ENCODE peak calls at places on chromosomes 16 and 17, in seven cellular contexts. F is HepG2, V is endothelial cell of umbilical vein, I is H1, G is GM23338, C is K562, L is SK-N-SH. T is an unnamed sample. For H3K27me3 and H3K79me2, the result is how much of the 10 kb centered on the place peaks cover.

GRCh38 chr16:56647641-56648431 is 3.9 kb upstream of the MT1B start:
- DNase-seq in F (no peak), V (no peak), I (no peak), G (peak), C (no peak), L (no peak), T (no peak)

GRCh38 chr17:74978240-74978639 is 5.7 kb upstream of the HID1 start:
- DNase-seq in F (no peak), V (no peak), I (no peak), G (no peak), C (no peak), L (no peak), T (no peak)

GRCh38 chr17:51901242-51901641 is 257.3 kb downstream of the CA10 start:
- DNase-seq in F (no peak), V (no peak), I (no peak), G (peak), C (no peak), L (no peak), T (no peak)

GRCh38 chr17:48056246-48056745 is 8.1 kb downstream of the NFE2L1 start:
- DNase-seq in F (no peak), V (no peak), I (no peak), G (peak), C (no peak), L (no peak), T (no peak)

GRCh38 chr17:21286066-21286770 is 1.7 kb downstream of the MAP2K3 start:
- DNase-seq in F (peak), V (peak), I (no peak), G (no peak), C (peak), L (peak), T (peak)

GRCh38 chr16:57576429-57576870 is 34.0 kb downstream of the ADGRG5 start:
- DNase-seq in F (peak), V (peak), I (peak), G (peak), C (peak), L (peak), T (peak)

GRCh38 chr16:10538583-10538982 is 41.8 kb downstream of the EMP2 start:
- DNase-seq in F (no peak), V (no peak), I (no peak), G (no peak), C (no peak), L (no peak), T (no peak)

GRCh38 chr16:65212240-65212639 is 90.4 kb upstream of the CDH11 start:
- DNase-seq in F (no peak), V (no peak), I (no peak), G (no peak), C (no peak), L (no peak), T (no peak)

GRCh38 chr16:68764866-68765265 is 27.8 kb downstream of the CDH1 start:
- DNase-seq in F (no peak), V (no peak), I (no peak), G (no peak), C (peak), L (no peak), T (no peak)

GRCh38 chr16:30895592-30896202 is 717 bp upstream of the CTF1 start:
- DNase-seq in F (no peak), V (no peak), I (no peak), G (no peak), C (peak), L (no peak), T (peak)

GRCh38 chr17:43671755-43672502 is 10.2 kb upstream of the MEOX1 start:
- DNase-seq in F (no peak), V (no peak), I (no peak), G (no peak), C (no peak), L (no peak), T (no peak)

GRCh38 chr17:50459081-50459676 is 9.5 kb downstream of the CHAD start:
- DNase-seq in F (peak), V (no peak), I (no peak), G (no peak), C (peak), L (no peak), T (peak)

GRCh38 chr16:56985962-56986360 is 3.4 kb upstream of the NLRC5 start:
- DNase-seq in F (no peak), V (no peak), I (no peak), G (no peak), C (no peak), L (no peak), T (no peak)

GRCh38 chr16:12618515-12618914 is 185.2 kb downstream of the CPPED1 start:
- DNase-seq in F (no peak), V (no peak), I (no peak), G (no peak), C (no peak), L (no peak), T (no peak)

GRCh38 chr16:2364638-2365210 is 24.2 kb upstream of the ABCA3 start:
- DNase-seq in F (no peak), V (peak), I (no peak), G (no peak), C (no peak), L (peak), T (no peak)

GRCh38 chr17:44758414-44759095 is at the start of gene ADAM11:
- DNase-seq in F (no peak), V (no peak), I (no peak), G (peak), C (peak), L (peak), T (no peak)

GRCh38 chr17:28057731-28058246 is 15.3 kb downstream of the NLK start:
- DNase-seq in F (peak), V (no peak), I (no peak), G (no peak), C (no peak), L (no peak), T (no peak)

GRCh38 chr17:75853410-75853809 is 1.7 kb downstream of the WBP2 start:
- DNase-seq in F (no peak), V (peak), I (no peak), G (no peak), C (no peak), L (no peak), T (no peak)

GRCh38 chr17:17684901-17685774 is 3.9 kb downstream of the RAI1 start:
- DNase-seq in F (no peak), V (peak), I (no peak), G (peak), C (no peak), L (peak), T (no peak)

DNA sequence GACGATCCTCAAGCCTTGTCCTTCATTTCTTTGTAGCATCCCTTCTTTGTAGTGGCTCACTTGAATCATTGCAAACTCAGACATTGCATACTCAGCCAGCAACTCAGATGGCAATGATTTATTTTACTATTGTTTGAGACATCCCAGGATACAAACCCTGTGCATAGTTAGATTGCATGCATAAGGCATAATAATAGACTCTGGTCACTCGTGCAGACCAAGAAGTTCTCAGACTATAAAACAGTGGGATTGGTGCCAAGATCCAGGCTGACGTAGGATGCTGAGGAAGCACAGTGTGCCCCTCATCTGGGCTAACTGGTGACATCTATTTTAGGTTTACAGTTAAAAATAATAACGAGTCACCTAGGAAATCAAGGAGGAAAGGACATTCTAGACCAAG is 142.3 kb downstream of the PMP22 start:
- DNase-seq in F (no peak), V (no peak), I (no peak), G (no peak), C (no peak), L (no peak), T (no peak)
- H3K27me3 ChIP-seq in F (under half), V (under half), I (under half), G (under half), C (under half), L (under half), T (under half)

GRCh38 chr17:40158438-40158837 is 18.1 kb downstream of the CASC3 start:
- DNase-seq in F (no peak), V (no peak), I (no peak), G (no peak), C (no peak), L (no peak), T (no peak)

GRCh38 chr17:40159456-40159855 is 17.8 kb upstream of the RAPGEFL1 start:
- DNase-seq in F (no peak), V (no peak), I (no peak), G (no peak), C (no peak), L (no peak), T (no peak)

GRCh38 chr17:40153603-40154238 is 13.4 kb downstream of the CASC3 start:
- DNase-seq in F (no peak), V (no peak), I (no peak), G (no peak), C (no peak), L (no peak), T (no peak)

GRCh38 chr17:40157972-40158371 is 17.6 kb downstream of the CASC3 start:
- DNase-seq in F (no peak), V (no peak), I (no peak), G (no peak), C (no peak), L (no peak), T (no peak)
- H3K79me2 ChIP-seq in F (under half), V (half or more), I (under half), G (half or more), C (half or more), L (half or more), T (half or more)

DNA sequence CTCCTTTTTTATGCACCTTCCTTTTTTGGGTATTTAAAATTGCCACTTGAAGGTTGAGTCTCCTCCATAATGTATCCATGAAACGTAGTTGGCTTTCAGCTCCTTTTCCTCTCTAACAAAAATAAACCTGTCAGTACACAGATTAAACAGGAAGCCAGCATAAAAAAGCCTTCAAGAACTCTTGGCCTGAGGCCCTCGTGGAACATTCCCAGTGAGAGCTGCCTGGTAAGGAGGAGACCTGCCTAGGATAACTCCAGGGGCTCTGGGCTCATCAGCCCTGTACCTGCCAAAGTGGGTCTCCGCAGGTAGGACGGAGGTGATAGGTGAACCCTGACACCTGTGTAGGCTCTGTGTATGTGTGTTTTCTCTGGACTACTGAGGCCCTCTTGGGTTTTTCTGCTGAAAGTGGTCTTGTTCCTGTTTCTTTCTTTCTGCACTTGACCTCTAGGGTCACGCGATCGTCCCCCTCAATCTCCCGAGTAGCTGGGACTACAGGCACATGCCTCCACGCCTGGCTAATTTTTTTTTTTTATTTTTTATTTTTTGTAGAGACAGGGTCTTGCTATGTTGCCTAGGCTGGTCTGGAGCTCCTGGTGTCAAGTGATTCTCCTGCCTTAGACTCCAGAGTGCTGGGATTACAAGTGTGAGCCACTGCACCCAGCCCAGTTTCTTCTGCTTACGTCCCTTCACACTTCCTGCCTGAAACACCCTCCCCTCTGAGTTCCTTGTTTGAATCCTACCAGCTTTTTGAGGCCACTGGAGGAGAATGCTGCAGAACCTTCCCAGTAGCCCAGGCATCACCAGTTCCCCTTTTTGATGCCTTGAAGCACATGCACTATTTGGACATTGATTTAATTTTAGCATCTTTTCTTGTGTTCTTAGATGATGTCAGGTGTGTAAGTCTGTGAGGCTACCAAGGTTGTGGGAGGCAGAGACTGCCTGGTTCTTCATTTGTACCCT is 9.8 kb downstream of the PGS1 start:
- DNase-seq in F (no peak), V (peak), I (no peak), G (no peak), C (no peak), L (no peak), T (no peak)
- TF ChIP-seq POLR2AphosphoS5 in F (no peak), V (no peak), I (no peak), G (no peak), C (no peak), L (no peak), T (no peak)

DNA sequence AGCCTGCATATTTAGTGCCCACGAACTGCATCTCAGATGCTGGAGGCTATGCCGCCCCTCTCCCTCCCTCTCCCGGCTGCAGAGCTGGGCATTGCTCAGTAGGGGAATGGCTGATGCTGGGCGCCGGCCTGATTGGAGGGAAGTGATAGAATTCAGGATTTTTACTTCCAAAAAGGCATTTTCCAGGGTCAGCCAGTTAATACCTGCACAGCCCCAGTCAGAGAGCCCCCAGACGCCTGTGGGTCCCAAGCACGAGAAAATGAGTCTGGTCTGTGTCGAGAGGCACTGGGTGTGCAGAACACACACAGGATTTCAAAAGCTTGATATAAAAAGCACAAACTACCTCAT is 164.6 kb upstream of the TNRC6C start:
- DNase-seq in F (no peak), V (no peak), I (no peak), G (no peak), C (no peak), L (peak), T (no peak)
- H3K27me3 ChIP-seq in F (under half), V (under half), I (under half), G (under half), C (half or more), L (under half), T (under half)

GRCh38 chr17:7797976-7798375 is 36.0 kb upstream of the KDM6B start:
- DNase-seq in F (no peak), V (no peak), I (no peak), G (no peak), C (no peak), L (no peak), T (no peak)
- H3K79me2 ChIP-seq in F (under half), V (under half), I (under half), G (under half), C (under half), L (under half), T (under half)

GRCh38 chr16:27598226-27598625 is 48.3 kb downstream of the KATNIP start:
- DNase-seq in F (no peak), V (no peak), I (no peak), G (no peak), C (no peak), L (no peak), T (no peak)
- TF ChIP-seq POLR2AphosphoS5 in F (no peak), V (no peak), I (no peak), G (no peak), C (no peak), L (no peak), T (no peak)

DNA sequence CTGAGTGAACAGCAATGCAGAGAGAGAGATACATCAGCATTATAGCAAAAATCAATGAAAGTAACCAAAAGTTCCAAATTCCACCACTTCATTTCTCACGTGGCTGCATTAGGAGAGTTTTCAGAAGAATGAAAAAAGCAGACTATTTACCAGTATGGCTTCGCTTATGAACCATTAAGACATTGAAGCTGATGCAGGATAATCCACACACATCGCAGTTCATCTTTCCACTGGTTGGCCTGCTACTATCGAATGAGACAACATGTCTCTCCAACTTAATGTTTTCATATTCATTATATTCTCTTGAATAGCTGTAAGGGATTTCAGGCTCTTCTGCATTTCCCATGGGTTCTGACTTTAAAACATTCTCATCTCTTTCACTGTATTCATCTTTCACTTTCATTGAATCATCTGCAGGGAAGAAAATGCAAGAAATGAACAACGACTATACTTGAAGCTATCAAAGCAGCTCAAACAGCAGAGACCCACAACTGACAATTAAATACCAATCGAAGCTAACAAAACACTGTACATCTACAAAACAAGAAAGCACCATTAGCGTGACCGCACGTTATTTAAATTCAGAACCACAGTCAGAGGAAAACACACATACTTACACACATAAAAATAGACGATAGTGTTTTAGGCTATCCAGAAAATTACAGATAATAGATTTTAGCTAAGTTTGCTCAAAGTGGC is 54.9 kb downstream of the GRB7 start:
- DNase-seq in F (no peak), V (no peak), I (no peak), G (no peak), C (no peak), L (no peak), T (no peak)
- H3K27me3 ChIP-seq in F (under half), V (half or more), I (under half), G (under half), C (under half), L (under half), T (under half)

GRCh38 chr16:3532741-3533140 is 31.9 kb downstream of the CLUAP1 start:
- DNase-seq in F (no peak), V (no peak), I (no peak), G (no peak), C (no peak), L (no peak), T (no peak)
- H3K79me2 ChIP-seq in F (under half), V (under half), I (under half), G (under half), C (under half), L (under half), T (under half)

GRCh38 chr17:3966720-3967363 is 2.6 kb upstream of the ATP2A3 start:
- DNase-seq in F (peak), V (no peak), I (no peak), G (no peak), C (no peak), L (no peak), T (no peak)

GRCh38 chr17:3962217-3963069 is 1.8 kb downstream of the ATP2A3 start:
- DNase-seq in F (no peak), V (no peak), I (no peak), G (no peak), C (no peak), L (no peak), T (no peak)

GRCh38 chr17:3963214-3964201 is 729 bp downstream of the ATP2A3 start:
- DNase-seq in F (no peak), V (no peak), I (no peak), G (peak), C (peak), L (peak), T (no peak)

GRCh38 chr17:3965123-3965800 is 1.0 kb upstream of the ATP2A3 start:
- DNase-seq in F (no peak), V (no peak), I (no peak), G (peak), C (peak), L (peak), T (peak)

GRCh38 chr17:3964203-3965122 is at the start of gene ATP2A3:
- DNase-seq in F (no peak), V (no peak), I (no peak), G (peak), C (peak), L (peak), T (no peak)
- TF ChIP-seq POLR2AphosphoS5 in F (no peak), V (no peak), I (no peak), G (no peak), C (no peak), L (no peak), T (peak)

DNA sequence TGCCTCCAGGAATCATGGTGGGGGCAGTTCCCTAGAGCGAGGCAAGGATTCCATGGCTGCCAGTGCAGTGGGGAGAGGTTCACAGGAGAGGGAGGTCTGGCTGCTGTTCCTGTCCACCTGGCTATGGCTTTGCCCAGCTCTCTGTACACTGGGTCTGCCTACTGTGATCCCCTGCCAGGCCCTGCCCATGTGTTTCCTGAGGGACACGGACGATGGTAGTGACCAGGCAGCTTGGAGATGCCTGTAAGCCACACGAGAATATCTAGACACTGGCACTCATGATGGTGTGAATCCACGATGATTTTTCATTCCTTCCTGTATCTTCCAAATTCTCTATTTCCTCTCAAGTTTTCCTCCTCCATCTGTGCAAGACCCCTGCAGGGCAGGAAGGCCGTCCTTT is 11.1 kb downstream of the C1QTNF8 start:
- DNase-seq in F (no peak), V (no peak), I (no peak), G (no peak), C (no peak), L (no peak), T (no peak)
- H3K27me3 ChIP-seq in F (under half), V (under half), I (under half), G (under half), C (under half), L (half or more), T (under half)